ENCODE peak calls at places on chromosomes 5 and 9, in six cellular contexts. U is H1; M is foreskin keratinocyte; Q is IMR-90; Y is CD8-positive, alpha-beta T cell; D is stomach. T is an unnamed sample. For H3K4me1 and H3K27me3, the result is how much of the 10 kb centered on the place peaks cover.

GRCh38 chr5:173567548-173567947 is 48.9 kb downstream of the BOD1 start:
- DNase-seq in U (no peak), M (peak), Q (peak), Y (no peak), D (no peak), T (no peak)

GRCh38 chr9:98742325-98743280 is 33.9 kb upstream of the GABBR2 start:
- DNase-seq in U (no peak), M (peak), Q (peak), Y (no peak), D (no peak), T (no peak)

GRCh38 chr5:136036991-136037705 is 8.4 kb downstream of the TGFBI start:
- DNase-seq in U (no peak), M (peak), Q (peak), Y (no peak), D (no peak), T (no peak)

GRCh38 chr5:173665326-173665725 is 48.9 kb upstream of the BOD1 start:
- DNase-seq in U (no peak), M (no peak), Q (no peak), Y (no peak), D (no peak), T (no peak)

GRCh38 chr9:110538169-110538568 is 41.4 kb downstream of the SVEP1 start:
- DNase-seq in U (no peak), M (peak), Q (peak), Y (no peak), D (no peak), T (no peak)

GRCh38 chr9:131960805-131961495 is 118.7 kb downstream of the MED27 start:
- DNase-seq in U (no peak), M (no peak), Q (no peak), Y (no peak), D (no peak), T (no peak)

GRCh38 chr5:95730730-95731570 is at the start of gene RHOBTB3:
- DNase-seq in U (no peak), M (peak), Q (peak), Y (peak), D (peak), T (no peak)

GRCh38 chr5:5246736-5247135 is 106.6 kb downstream of the ADAMTS16 start:
- DNase-seq in U (no peak), M (no peak), Q (no peak), Y (no peak), D (no peak), T (no peak)

GRCh38 chr5:179953934-179954833 is 46.5 kb upstream of the TBC1D9B start:
- DNase-seq in U (no peak), M (no peak), Q (peak), Y (no peak), D (no peak), T (no peak)

GRCh38 chr5:17620627-17621026 is 10.4 kb downstream of the TAF11L12 start:
- DNase-seq in U (peak), M (no peak), Q (no peak), Y (no peak), D (no peak), T (peak)

GRCh38 chr5:65262590-65263189 is 219.0 kb downstream of the ADAMTS6 start:
- DNase-seq in U (no peak), M (peak), Q (peak), Y (no peak), D (no peak), T (no peak)

GRCh38 chr9:123091459-123091858 is 58.0 kb downstream of the GPR21 start:
- DNase-seq in U (no peak), M (no peak), Q (no peak), Y (no peak), D (no peak), T (no peak)

GRCh38 chr5:138708761-138709160 is 44.5 kb upstream of the CTNNA1 start:
- DNase-seq in U (no peak), M (no peak), Q (no peak), Y (no peak), D (no peak), T (no peak)

GRCh38 chr9:68493953-68494541 is 46.6 kb downstream of the TMEM252 start:
- DNase-seq in U (no peak), M (no peak), Q (peak), Y (no peak), D (no peak), T (no peak)

GRCh38 chr9:131406567-131407436 is 12.9 kb downstream of the PRRC2B start:
- DNase-seq in U (no peak), M (no peak), Q (no peak), Y (no peak), D (no peak), T (no peak)

GRCh38 chr9:73148447-73148937 is 3.2 kb upstream of the ANXA1 start:
- DNase-seq in U (no peak), M (no peak), Q (peak), Y (no peak), D (no peak), T (no peak)

GRCh38 chr5:54470191-54470590 is 14.7 kb downstream of the HSPB3 start:
- DNase-seq in U (no peak), M (no peak), Q (peak), Y (no peak), D (no peak), T (no peak)

GRCh38 chr5:3302228-3302627 is 293.4 kb upstream of the IRX1 start:
- DNase-seq in U (no peak), M (peak), Q (no peak), Y (no peak), D (no peak), T (no peak)

GRCh38 chr9:87957839-87958238 is 16.5 kb downstream of the CDK20 start:
- DNase-seq in U (no peak), M (no peak), Q (no peak), Y (no peak), D (no peak), T (no peak)

GRCh38 chr5:123344819-123345426 is 78.3 kb downstream of the CEP120 start:
- DNase-seq in U (no peak), M (peak), Q (peak), Y (no peak), D (no peak), T (no peak)

GRCh38 chr9:121494192-121494591 is 5.5 kb downstream of the GGTA1 start:
- DNase-seq in U (no peak), M (no peak), Q (no peak), Y (no peak), D (no peak), T (no peak)

GRCh38 chr5:117405197-117405596 is 830.6 kb upstream of the SEMA6A start:
- DNase-seq in U (no peak), M (no peak), Q (no peak), Y (no peak), D (no peak), T (no peak)

GRCh38 chr5:135602882-135603721 is 24.3 kb upstream of the CXCL14 start:
- DNase-seq in U (no peak), M (no peak), Q (no peak), Y (no peak), D (no peak), T (no peak)

GRCh38 chr9:130023147-130023787 is 19.7 kb downstream of the FNBP1 start:
- DNase-seq in U (no peak), M (peak), Q (no peak), Y (no peak), D (no peak), T (no peak)

GRCh38 chr9:136409557-136410455 is 608 bp downstream of the ENTR1 start:
- DNase-seq in U (no peak), M (peak), Q (peak), Y (peak), D (peak), T (no peak)

GRCh38 chr9:27726244-27727141 is 153.2 kb upstream of the C9orf72 start:
- DNase-seq in U (peak), M (peak), Q (peak), Y (peak), D (peak), T (peak)

GRCh38 chr5:176632777-176633176 is 2.3 kb downstream of the EIF4E1B start:
- DNase-seq in U (no peak), M (no peak), Q (no peak), Y (no peak), D (no peak), T (no peak)

GRCh38 chr5:124905756-124906155 is 159.3 kb upstream of the ZNF608 start:
- DNase-seq in U (no peak), M (no peak), Q (no peak), Y (no peak), D (no peak), T (no peak)

GRCh38 chr5:124907098-124907644 is 160.7 kb upstream of the ZNF608 start:
- DNase-seq in U (no peak), M (no peak), Q (no peak), Y (no peak), D (no peak), T (no peak)

GRCh38 chr5:124906339-124907097 is 160.1 kb upstream of the ZNF608 start:
- DNase-seq in U (no peak), M (peak), Q (peak), Y (no peak), D (peak), T (no peak)

GRCh38 chr5:124902097-124902821 is 155.8 kb upstream of the ZNF608 start:
- DNase-seq in U (no peak), M (no peak), Q (peak), Y (no peak), D (no peak), T (no peak)

GRCh38 chr5:124905256-124905655 is 158.8 kb upstream of the ZNF608 start:
- DNase-seq in U (no peak), M (no peak), Q (no peak), Y (no peak), D (no peak), T (no peak)
- H3K4me1 ChIP-seq in U (under half), M (under half), Q (under half), Y (under half), D (half or more), T (under half)

GRCh38 chr5:149578896-149579295 is 2.4 kb upstream of the ARHGEF37 start:
- DNase-seq in U (no peak), M (no peak), Q (no peak), Y (no peak), D (no peak), T (no peak)

GRCh38 chr5:149583394-149583793 is 2.1 kb downstream of the ARHGEF37 start:
- DNase-seq in U (no peak), M (no peak), Q (no peak), Y (no peak), D (peak), T (no peak)

GRCh38 chr5:149581931-149582768 is 852 bp downstream of the ARHGEF37 start:
- DNase-seq in U (no peak), M (peak), Q (no peak), Y (no peak), D (peak), T (no peak)

GRCh38 chr5:149581192-149581861 is at the start of gene ARHGEF37:
- DNase-seq in U (no peak), M (peak), Q (no peak), Y (peak), D (peak), T (no peak)

GRCh38 chr5:149580808-149581191 is 498 bp upstream of the ARHGEF37 start:
- DNase-seq in U (no peak), M (no peak), Q (no peak), Y (no peak), D (no peak), T (no peak)
- H3K27me3 ChIP-seq in U (under half), M (under half), Q (under half), Y (under half), D (under half), T (under half)

GRCh38 chr5:109335114-109335513 is 74.7 kb downstream of the PJA2 start:
- DNase-seq in U (no peak), M (no peak), Q (no peak), Y (no peak), D (no peak), T (no peak)

GRCh38 chr5:109345699-109346098 is 64.1 kb downstream of the PJA2 start:
- DNase-seq in U (no peak), M (no peak), Q (no peak), Y (no peak), D (no peak), T (no peak)

GRCh38 chr5:109340351-109340750 is 69.4 kb downstream of the PJA2 start:
- DNase-seq in U (no peak), M (no peak), Q (no peak), Y (no peak), D (no peak), T (no peak)
- H3K27ac ChIP-seq in U (no peak), M (no peak), Q (no peak), Y (no peak), D (no peak), T (no peak)

GRCh38 chr9:120331913-120332312 is 248.1 kb downstream of the CDK5RAP2 start:
- DNase-seq in U (no peak), M (peak), Q (no peak), Y (no peak), D (no peak), T (no peak)
- H3K4me1 ChIP-seq in U (under half), M (under half), Q (under half), Y (under half), D (under half), T (under half)

DNA sequence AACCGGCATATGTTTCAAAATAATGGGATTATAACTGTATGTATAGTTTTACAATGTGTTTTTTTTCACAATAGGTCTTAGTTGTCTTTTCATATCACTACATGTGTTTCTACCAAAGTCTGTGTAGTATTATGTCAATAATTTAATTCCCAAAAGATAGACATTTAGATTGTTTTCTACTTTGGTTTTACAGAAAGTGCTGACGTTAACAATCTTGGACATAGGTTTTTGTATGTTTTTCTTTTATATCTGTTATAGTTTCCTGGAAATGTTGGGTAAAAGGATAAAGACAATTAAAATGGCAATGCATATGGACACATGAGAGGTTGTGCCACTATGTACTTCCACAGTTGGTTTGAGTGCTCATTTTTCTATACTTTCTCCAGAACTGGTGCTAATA is 15.2 kb downstream of the TMEFF1 start:
- DNase-seq in U (no peak), M (no peak), Q (no peak), Y (no peak), D (no peak), T (no peak)
- H3K27me3 ChIP-seq in U (under half), M (under half), Q (under half), Y (under half), D (under half), T (under half)

T was measured in iPS DF 6.9.